ENCODE peak calls at places on chromosomes 6 and 20, in nine cellular contexts. One of them, this sample, is unnamed.

GRCh38 chr6:56536536-56536935 is 106.2 kb downstream of the DST start:
- DNase-seq in activated gamma-delta T cell treated with Interleukin-2 at 50 U/mL for 16 hours: no peak
- DNase-seq in stimulated activated CD4-positive, alpha-beta T cell treated with anti-CD3 and anti-CD28 coated beads, Interleukin-12 subunit alpha, Interleukin-12 subunit beta, amount 100 ng/mL, for 4 hours: no peak
- DNase-seq in NCI-H510A treated with DMSO at 0.1 percent for 48 hours: no peak
- DNase-seq in HTR-8/SVneo: no peak
- DNase-seq in left ventricle myocardium superior: no peak
- DNase-seq in upper lobe of right lung: no peak
- DNase-seq in stimulated activated CD8-positive, alpha-beta memory T cell treated with anti-CD3 and anti-CD28 coated beads, Interleukin-2, amount 100 ng/mL, for 48 hours: no peak
- DNase-seq in SHP77: no peak
- DNase-seq in this sample: peak; percentile 42

GRCh38 chr20:48025061-48025515 is 239.8 kb upstream of the SULF2 start:
- DNase-seq in stimulated activated CD4-positive, alpha-beta T cell treated with anti-CD3 and anti-CD28 coated beads, Interleukin-12 subunit alpha, Interleukin-12 subunit beta, amount 100 ng/mL, for 4 hours: no peak
- DNase-seq in SHP77: no peak
- DNase-seq in activated gamma-delta T cell treated with Interleukin-2 at 50 U/mL for 16 hours: no peak
- DNase-seq in NCI-H510A treated with DMSO at 0.1 percent for 48 hours: no peak
- DNase-seq in upper lobe of right lung: no peak
- DNase-seq in left ventricle myocardium superior: peak; percentile 45
- DNase-seq in HTR-8/SVneo: no peak
- DNase-seq in stimulated activated CD8-positive, alpha-beta memory T cell treated with anti-CD3 and anti-CD28 coated beads, Interleukin-2, amount 100 ng/mL, for 48 hours: no peak
- DNase-seq in this sample: peak; percentile 97

GRCh38 chr6:90483956-90484355 is 102.9 kb downstream of the MAP3K7 start:
- DNase-seq in left ventricle myocardium superior: no peak
- DNase-seq in HTR-8/SVneo: no peak
- DNase-seq in NCI-H510A treated with DMSO at 0.1 percent for 48 hours: no peak
- DNase-seq in stimulated activated CD8-positive, alpha-beta memory T cell treated with anti-CD3 and anti-CD28 coated beads, Interleukin-2, amount 100 ng/mL, for 48 hours: no peak
- DNase-seq in stimulated activated CD4-positive, alpha-beta T cell treated with anti-CD3 and anti-CD28 coated beads, Interleukin-12 subunit alpha, Interleukin-12 subunit beta, amount 100 ng/mL, for 4 hours: no peak
- DNase-seq in upper lobe of right lung: no peak
- DNase-seq in activated gamma-delta T cell treated with Interleukin-2 at 50 U/mL for 16 hours: no peak
- DNase-seq in SHP77: no peak
- DNase-seq in this sample: no peak

GRCh38 chr6:16374796-16375195 is 136.4 kb downstream of the GMPR start:
- DNase-seq in left ventricle myocardium superior: no peak
- DNase-seq in HTR-8/SVneo: no peak
- DNase-seq in upper lobe of right lung: peak; percentile 65
- DNase-seq in stimulated activated CD8-positive, alpha-beta memory T cell treated with anti-CD3 and anti-CD28 coated beads, Interleukin-2, amount 100 ng/mL, for 48 hours: no peak
- DNase-seq in stimulated activated CD4-positive, alpha-beta T cell treated with anti-CD3 and anti-CD28 coated beads, Interleukin-12 subunit alpha, Interleukin-12 subunit beta, amount 100 ng/mL, for 4 hours: no peak
- DNase-seq in activated gamma-delta T cell treated with Interleukin-2 at 50 U/mL for 16 hours: no peak
- DNase-seq in SHP77: no peak
- DNase-seq in NCI-H510A treated with DMSO at 0.1 percent for 48 hours: no peak
- DNase-seq in this sample: no peak

GRCh38 chr20:45912344-45912682 is 358 bp upstream of the PLTP start:
- DNase-seq in upper lobe of right lung: no peak
- DNase-seq in left ventricle myocardium superior: no peak
- DNase-seq in activated gamma-delta T cell treated with Interleukin-2 at 50 U/mL for 16 hours: no peak
- DNase-seq in NCI-H510A treated with DMSO at 0.1 percent for 48 hours: no peak
- DNase-seq in SHP77: no peak
- DNase-seq in stimulated activated CD8-positive, alpha-beta memory T cell treated with anti-CD3 and anti-CD28 coated beads, Interleukin-2, amount 100 ng/mL, for 48 hours: no peak
- DNase-seq in stimulated activated CD4-positive, alpha-beta T cell treated with anti-CD3 and anti-CD28 coated beads, Interleukin-12 subunit alpha, Interleukin-12 subunit beta, amount 100 ng/mL, for 4 hours: no peak
- DNase-seq in HTR-8/SVneo: no peak
- DNase-seq in this sample: no peak

GRCh38 chr6:108541843-108542795 is 18.6 kb upstream of the FOXO3 start:
- DNase-seq in stimulated activated CD8-positive, alpha-beta memory T cell treated with anti-CD3 and anti-CD28 coated beads, Interleukin-2, amount 100 ng/mL, for 48 hours: peak; percentile 24
- DNase-seq in SHP77: peak; percentile 73
- DNase-seq in stimulated activated CD4-positive, alpha-beta T cell treated with anti-CD3 and anti-CD28 coated beads, Interleukin-12 subunit alpha, Interleukin-12 subunit beta, amount 100 ng/mL, for 4 hours: peak; percentile 52
- DNase-seq in activated gamma-delta T cell treated with Interleukin-2 at 50 U/mL for 16 hours: peak; percentile 66
- DNase-seq in NCI-H510A treated with DMSO at 0.1 percent for 48 hours: peak; percentile 31
- DNase-seq in upper lobe of right lung: no peak
- DNase-seq in left ventricle myocardium superior: peak; percentile 69
- DNase-seq in HTR-8/SVneo: no peak
- DNase-seq in this sample: peak; percentile 85

GRCh38 chr20:45156728-45157127 is 18.0 kb upstream of the PI3 start:
- DNase-seq in stimulated activated CD4-positive, alpha-beta T cell treated with anti-CD3 and anti-CD28 coated beads, Interleukin-12 subunit alpha, Interleukin-12 subunit beta, amount 100 ng/mL, for 4 hours: no peak
- DNase-seq in left ventricle myocardium superior: no peak
- DNase-seq in upper lobe of right lung: no peak
- DNase-seq in NCI-H510A treated with DMSO at 0.1 percent for 48 hours: no peak
- DNase-seq in HTR-8/SVneo: no peak
- DNase-seq in activated gamma-delta T cell treated with Interleukin-2 at 50 U/mL for 16 hours: no peak
- DNase-seq in stimulated activated CD8-positive, alpha-beta memory T cell treated with anti-CD3 and anti-CD28 coated beads, Interleukin-2, amount 100 ng/mL, for 48 hours: no peak
- DNase-seq in SHP77: no peak
- DNase-seq in this sample: no peak

GRCh38 chr6:1381397-1382330 is 7.7 kb upstream of the FOXF2 start:
- DNase-seq in left ventricle myocardium superior: peak; percentile 74
- DNase-seq in SHP77: no peak
- DNase-seq in NCI-H510A treated with DMSO at 0.1 percent for 48 hours: no peak
- DNase-seq in HTR-8/SVneo: no peak
- DNase-seq in upper lobe of right lung: peak; percentile 82
- DNase-seq in stimulated activated CD8-positive, alpha-beta memory T cell treated with anti-CD3 and anti-CD28 coated beads, Interleukin-2, amount 100 ng/mL, for 48 hours: peak; percentile 45
- DNase-seq in stimulated activated CD4-positive, alpha-beta T cell treated with anti-CD3 and anti-CD28 coated beads, Interleukin-12 subunit alpha, Interleukin-12 subunit beta, amount 100 ng/mL, for 4 hours: peak; percentile 71
- DNase-seq in activated gamma-delta T cell treated with Interleukin-2 at 50 U/mL for 16 hours: peak; percentile 29
- DNase-seq in this sample: no peak

GRCh38 chr6:73830119-73830518 is 134.1 kb downstream of the CD109 start:
- DNase-seq in NCI-H510A treated with DMSO at 0.1 percent for 48 hours: no peak
- DNase-seq in SHP77: no peak
- DNase-seq in stimulated activated CD4-positive, alpha-beta T cell treated with anti-CD3 and anti-CD28 coated beads, Interleukin-12 subunit alpha, Interleukin-12 subunit beta, amount 100 ng/mL, for 4 hours: no peak
- DNase-seq in left ventricle myocardium superior: no peak
- DNase-seq in HTR-8/SVneo: no peak
- DNase-seq in stimulated activated CD8-positive, alpha-beta memory T cell treated with anti-CD3 and anti-CD28 coated beads, Interleukin-2, amount 100 ng/mL, for 48 hours: no peak
- DNase-seq in upper lobe of right lung: no peak
- DNase-seq in activated gamma-delta T cell treated with Interleukin-2 at 50 U/mL for 16 hours: no peak
- DNase-seq in this sample: no peak

GRCh38 chr6:10510592-10511367 is 10.4 kb upstream of the GCNT2 start:
- DNase-seq in upper lobe of right lung: peak; percentile 83
- DNase-seq in SHP77: peak; percentile 54
- DNase-seq in activated gamma-delta T cell treated with Interleukin-2 at 50 U/mL for 16 hours: peak; percentile 27
- DNase-seq in stimulated activated CD8-positive, alpha-beta memory T cell treated with anti-CD3 and anti-CD28 coated beads, Interleukin-2, amount 100 ng/mL, for 48 hours: no peak
- DNase-seq in stimulated activated CD4-positive, alpha-beta T cell treated with anti-CD3 and anti-CD28 coated beads, Interleukin-12 subunit alpha, Interleukin-12 subunit beta, amount 100 ng/mL, for 4 hours: peak; percentile 19
- DNase-seq in HTR-8/SVneo: peak; percentile 69
- DNase-seq in NCI-H510A treated with DMSO at 0.1 percent for 48 hours: peak; percentile 17
- DNase-seq in left ventricle myocardium superior: peak; percentile 72
- DNase-seq in this sample: peak; percentile 8

GRCh38 chr6:137738197-137738596 is 128.9 kb upstream of the TNFAIP3 start:
- DNase-seq in stimulated activated CD4-positive, alpha-beta T cell treated with anti-CD3 and anti-CD28 coated beads, Interleukin-12 subunit alpha, Interleukin-12 subunit beta, amount 100 ng/mL, for 4 hours: no peak
- DNase-seq in stimulated activated CD8-positive, alpha-beta memory T cell treated with anti-CD3 and anti-CD28 coated beads, Interleukin-2, amount 100 ng/mL, for 48 hours: no peak
- DNase-seq in activated gamma-delta T cell treated with Interleukin-2 at 50 U/mL for 16 hours: no peak
- DNase-seq in upper lobe of right lung: no peak
- DNase-seq in SHP77: no peak
- DNase-seq in NCI-H510A treated with DMSO at 0.1 percent for 48 hours: no peak
- DNase-seq in HTR-8/SVneo: peak; percentile 36
- DNase-seq in left ventricle myocardium superior: no peak
- DNase-seq in this sample: peak; percentile 91

GRCh38 chr6:4374231-4374630 is 238.9 kb upstream of the ECI2 start:
- DNase-seq in left ventricle myocardium superior: no peak
- DNase-seq in stimulated activated CD4-positive, alpha-beta T cell treated with anti-CD3 and anti-CD28 coated beads, Interleukin-12 subunit alpha, Interleukin-12 subunit beta, amount 100 ng/mL, for 4 hours: no peak
- DNase-seq in NCI-H510A treated with DMSO at 0.1 percent for 48 hours: no peak
- DNase-seq in SHP77: no peak
- DNase-seq in activated gamma-delta T cell treated with Interleukin-2 at 50 U/mL for 16 hours: no peak
- DNase-seq in HTR-8/SVneo: no peak
- DNase-seq in upper lobe of right lung: no peak
- DNase-seq in stimulated activated CD8-positive, alpha-beta memory T cell treated with anti-CD3 and anti-CD28 coated beads, Interleukin-2, amount 100 ng/mL, for 48 hours: no peak
- DNase-seq in this sample: no peak

GRCh38 chr20:38369387-38369786 is 23.1 kb downstream of the LBP start:
- DNase-seq in stimulated activated CD4-positive, alpha-beta T cell treated with anti-CD3 and anti-CD28 coated beads, Interleukin-12 subunit alpha, Interleukin-12 subunit beta, amount 100 ng/mL, for 4 hours: no peak
- DNase-seq in stimulated activated CD8-positive, alpha-beta memory T cell treated with anti-CD3 and anti-CD28 coated beads, Interleukin-2, amount 100 ng/mL, for 48 hours: no peak
- DNase-seq in HTR-8/SVneo: no peak
- DNase-seq in NCI-H510A treated with DMSO at 0.1 percent for 48 hours: peak; percentile 8
- DNase-seq in upper lobe of right lung: no peak
- DNase-seq in activated gamma-delta T cell treated with Interleukin-2 at 50 U/mL for 16 hours: no peak
- DNase-seq in SHP77: no peak
- DNase-seq in left ventricle myocardium superior: no peak
- DNase-seq in this sample: no peak

GRCh38 chr6:111691345-111692225 is 85.9 kb upstream of the TRAF3IP2 start:
- DNase-seq in stimulated activated CD4-positive, alpha-beta T cell treated with anti-CD3 and anti-CD28 coated beads, Interleukin-12 subunit alpha, Interleukin-12 subunit beta, amount 100 ng/mL, for 4 hours: no peak
- DNase-seq in NCI-H510A treated with DMSO at 0.1 percent for 48 hours: no peak
- DNase-seq in stimulated activated CD8-positive, alpha-beta memory T cell treated with anti-CD3 and anti-CD28 coated beads, Interleukin-2, amount 100 ng/mL, for 48 hours: no peak
- DNase-seq in HTR-8/SVneo: no peak
- DNase-seq in activated gamma-delta T cell treated with Interleukin-2 at 50 U/mL for 16 hours: no peak
- DNase-seq in SHP77: no peak
- DNase-seq in upper lobe of right lung: no peak
- DNase-seq in left ventricle myocardium superior: no peak
- DNase-seq in this sample: peak; percentile 24

GRCh38 chr6:46254331-46254730 is 83.6 kb upstream of the ENPP5 start:
- DNase-seq in HTR-8/SVneo: no peak
- DNase-seq in stimulated activated CD8-positive, alpha-beta memory T cell treated with anti-CD3 and anti-CD28 coated beads, Interleukin-2, amount 100 ng/mL, for 48 hours: no peak
- DNase-seq in NCI-H510A treated with DMSO at 0.1 percent for 48 hours: no peak
- DNase-seq in stimulated activated CD4-positive, alpha-beta T cell treated with anti-CD3 and anti-CD28 coated beads, Interleukin-12 subunit alpha, Interleukin-12 subunit beta, amount 100 ng/mL, for 4 hours: no peak
- DNase-seq in left ventricle myocardium superior: no peak
- DNase-seq in upper lobe of right lung: no peak
- DNase-seq in SHP77: no peak
- DNase-seq in activated gamma-delta T cell treated with Interleukin-2 at 50 U/mL for 16 hours: no peak
- DNase-seq in this sample: peak; percentile 58

GRCh38 chr6:42259841-42260395 is 42.3 kb upstream of the MRPS10 start:
- DNase-seq in NCI-H510A treated with DMSO at 0.1 percent for 48 hours: no peak
- DNase-seq in upper lobe of right lung: no peak
- DNase-seq in left ventricle myocardium superior: no peak
- DNase-seq in stimulated activated CD8-positive, alpha-beta memory T cell treated with anti-CD3 and anti-CD28 coated beads, Interleukin-2, amount 100 ng/mL, for 48 hours: no peak
- DNase-seq in activated gamma-delta T cell treated with Interleukin-2 at 50 U/mL for 16 hours: no peak
- DNase-seq in SHP77: no peak
- DNase-seq in stimulated activated CD4-positive, alpha-beta T cell treated with anti-CD3 and anti-CD28 coated beads, Interleukin-12 subunit alpha, Interleukin-12 subunit beta, amount 100 ng/mL, for 4 hours: no peak
- DNase-seq in HTR-8/SVneo: no peak
- DNase-seq in this sample: peak; percentile 72

GRCh38 chr6:75065524-75065923 is 140.3 kb downstream of the COL12A1 start:
- DNase-seq in NCI-H510A treated with DMSO at 0.1 percent for 48 hours: no peak
- DNase-seq in stimulated activated CD4-positive, alpha-beta T cell treated with anti-CD3 and anti-CD28 coated beads, Interleukin-12 subunit alpha, Interleukin-12 subunit beta, amount 100 ng/mL, for 4 hours: no peak
- DNase-seq in HTR-8/SVneo: no peak
- DNase-seq in stimulated activated CD8-positive, alpha-beta memory T cell treated with anti-CD3 and anti-CD28 coated beads, Interleukin-2, amount 100 ng/mL, for 48 hours: no peak
- DNase-seq in activated gamma-delta T cell treated with Interleukin-2 at 50 U/mL for 16 hours: no peak
- DNase-seq in SHP77: no peak
- DNase-seq in upper lobe of right lung: no peak
- DNase-seq in left ventricle myocardium superior: peak; percentile 35
- DNase-seq in this sample: peak; percentile 71

GRCh38 chr20:5642155-5642981 is 107.8 kb upstream of the SHLD1 start:
- DNase-seq in SHP77: no peak
- DNase-seq in activated gamma-delta T cell treated with Interleukin-2 at 50 U/mL for 16 hours: no peak
- DNase-seq in left ventricle myocardium superior: no peak
- DNase-seq in NCI-H510A treated with DMSO at 0.1 percent for 48 hours: no peak
- DNase-seq in HTR-8/SVneo: no peak
- DNase-seq in stimulated activated CD4-positive, alpha-beta T cell treated with anti-CD3 and anti-CD28 coated beads, Interleukin-12 subunit alpha, Interleukin-12 subunit beta, amount 100 ng/mL, for 4 hours: no peak
- DNase-seq in stimulated activated CD8-positive, alpha-beta memory T cell treated with anti-CD3 and anti-CD28 coated beads, Interleukin-2, amount 100 ng/mL, for 48 hours: no peak
- DNase-seq in upper lobe of right lung: no peak
- DNase-seq in this sample: peak; percentile 56

GRCh38 chr6:166266336-166266735 is 41.9 kb downstream of the PRR18 start:
- DNase-seq in SHP77: no peak
- DNase-seq in HTR-8/SVneo: no peak
- DNase-seq in NCI-H510A treated with DMSO at 0.1 percent for 48 hours: no peak
- DNase-seq in stimulated activated CD8-positive, alpha-beta memory T cell treated with anti-CD3 and anti-CD28 coated beads, Interleukin-2, amount 100 ng/mL, for 48 hours: no peak
- DNase-seq in activated gamma-delta T cell treated with Interleukin-2 at 50 U/mL for 16 hours: no peak
- DNase-seq in stimulated activated CD4-positive, alpha-beta T cell treated with anti-CD3 and anti-CD28 coated beads, Interleukin-12 subunit alpha, Interleukin-12 subunit beta, amount 100 ng/mL, for 4 hours: no peak
- DNase-seq in left ventricle myocardium superior: no peak
- DNase-seq in upper lobe of right lung: no peak
- DNase-seq in this sample: no peak

GRCh38 chr6:166757226-166758135 is 130.4 kb upstream of the RPS6KA2 start:
- DNase-seq in upper lobe of right lung: no peak
- DNase-seq in left ventricle myocardium superior: no peak
- DNase-seq in stimulated activated CD4-positive, alpha-beta T cell treated with anti-CD3 and anti-CD28 coated beads, Interleukin-12 subunit alpha, Interleukin-12 subunit beta, amount 100 ng/mL, for 4 hours: no peak
- DNase-seq in NCI-H510A treated with DMSO at 0.1 percent for 48 hours: peak; percentile 15
- DNase-seq in stimulated activated CD8-positive, alpha-beta memory T cell treated with anti-CD3 and anti-CD28 coated beads, Interleukin-2, amount 100 ng/mL, for 48 hours: no peak
- DNase-seq in activated gamma-delta T cell treated with Interleukin-2 at 50 U/mL for 16 hours: no peak
- DNase-seq in SHP77: no peak
- DNase-seq in HTR-8/SVneo: no peak
- DNase-seq in this sample: peak; percentile 54

GRCh38 chr6:107576852-107577251 is 86.9 kb downstream of the SOBP start:
- DNase-seq in left ventricle myocardium superior: no peak
- DNase-seq in stimulated activated CD4-positive, alpha-beta T cell treated with anti-CD3 and anti-CD28 coated beads, Interleukin-12 subunit alpha, Interleukin-12 subunit beta, amount 100 ng/mL, for 4 hours: no peak
- DNase-seq in stimulated activated CD8-positive, alpha-beta memory T cell treated with anti-CD3 and anti-CD28 coated beads, Interleukin-2, amount 100 ng/mL, for 48 hours: no peak
- DNase-seq in HTR-8/SVneo: peak; percentile 10
- DNase-seq in NCI-H510A treated with DMSO at 0.1 percent for 48 hours: no peak
- DNase-seq in SHP77: no peak
- DNase-seq in upper lobe of right lung: no peak
- DNase-seq in activated gamma-delta T cell treated with Interleukin-2 at 50 U/mL for 16 hours: no peak
- DNase-seq in this sample: peak; percentile 92

GRCh38 chr20:33893314-33893713 is 82.2 kb downstream of the CHMP4B start:
- DNase-seq in stimulated activated CD8-positive, alpha-beta memory T cell treated with anti-CD3 and anti-CD28 coated beads, Interleukin-2, amount 100 ng/mL, for 48 hours: no peak
- DNase-seq in NCI-H510A treated with DMSO at 0.1 percent for 48 hours: no peak
- DNase-seq in upper lobe of right lung: no peak
- DNase-seq in activated gamma-delta T cell treated with Interleukin-2 at 50 U/mL for 16 hours: no peak
- DNase-seq in stimulated activated CD4-positive, alpha-beta T cell treated with anti-CD3 and anti-CD28 coated beads, Interleukin-12 subunit alpha, Interleukin-12 subunit beta, amount 100 ng/mL, for 4 hours: no peak
- DNase-seq in SHP77: no peak
- DNase-seq in HTR-8/SVneo: no peak
- DNase-seq in left ventricle myocardium superior: no peak
- DNase-seq in this sample: peak; percentile 30

GRCh38 chr6:111870751-111871064 is 2.5 kb downstream of the FYN start:
- DNase-seq in NCI-H510A treated with DMSO at 0.1 percent for 48 hours: no peak
- DNase-seq in activated gamma-delta T cell treated with Interleukin-2 at 50 U/mL for 16 hours: no peak
- DNase-seq in HTR-8/SVneo: no peak
- DNase-seq in SHP77: no peak
- DNase-seq in stimulated activated CD4-positive, alpha-beta T cell treated with anti-CD3 and anti-CD28 coated beads, Interleukin-12 subunit alpha, Interleukin-12 subunit beta, amount 100 ng/mL, for 4 hours: no peak
- DNase-seq in stimulated activated CD8-positive, alpha-beta memory T cell treated with anti-CD3 and anti-CD28 coated beads, Interleukin-2, amount 100 ng/mL, for 48 hours: no peak
- DNase-seq in left ventricle myocardium superior: no peak
- DNase-seq in upper lobe of right lung: no peak
- DNase-seq in this sample: no peak

GRCh38 chr6:155201461-155202226 is 62.2 kb upstream of the CLDN20 start:
- DNase-seq in stimulated activated CD8-positive, alpha-beta memory T cell treated with anti-CD3 and anti-CD28 coated beads, Interleukin-2, amount 100 ng/mL, for 48 hours: no peak
- DNase-seq in SHP77: no peak
- DNase-seq in upper lobe of right lung: no peak
- DNase-seq in stimulated activated CD4-positive, alpha-beta T cell treated with anti-CD3 and anti-CD28 coated beads, Interleukin-12 subunit alpha, Interleukin-12 subunit beta, amount 100 ng/mL, for 4 hours: no peak
- DNase-seq in activated gamma-delta T cell treated with Interleukin-2 at 50 U/mL for 16 hours: no peak
- DNase-seq in NCI-H510A treated with DMSO at 0.1 percent for 48 hours: no peak
- DNase-seq in left ventricle myocardium superior: no peak
- DNase-seq in HTR-8/SVneo: peak; percentile 69
- DNase-seq in this sample: peak; percentile 65

GRCh38 chr20:56631318-56631989 is 2.3 kb downstream of the TFAP2C start:
- DNase-seq in stimulated activated CD4-positive, alpha-beta T cell treated with anti-CD3 and anti-CD28 coated beads, Interleukin-12 subunit alpha, Interleukin-12 subunit beta, amount 100 ng/mL, for 4 hours: no peak
- DNase-seq in SHP77: no peak
- DNase-seq in NCI-H510A treated with DMSO at 0.1 percent for 48 hours: no peak
- DNase-seq in upper lobe of right lung: no peak
- DNase-seq in HTR-8/SVneo: no peak
- DNase-seq in stimulated activated CD8-positive, alpha-beta memory T cell treated with anti-CD3 and anti-CD28 coated beads, Interleukin-2, amount 100 ng/mL, for 48 hours: no peak
- DNase-seq in activated gamma-delta T cell treated with Interleukin-2 at 50 U/mL for 16 hours: no peak
- DNase-seq in left ventricle myocardium superior: no peak
- DNase-seq in this sample: no peak

GRCh38 chr6:149860834-149861602 is 3.1 kb downstream of the LRP11 start:
- DNase-seq in stimulated activated CD8-positive, alpha-beta memory T cell treated with anti-CD3 and anti-CD28 coated beads, Interleukin-2, amount 100 ng/mL, for 48 hours: no peak
- DNase-seq in SHP77: no peak
- DNase-seq in HTR-8/SVneo: no peak
- DNase-seq in activated gamma-delta T cell treated with Interleukin-2 at 50 U/mL for 16 hours: no peak
- DNase-seq in stimulated activated CD4-positive, alpha-beta T cell treated with anti-CD3 and anti-CD28 coated beads, Interleukin-12 subunit alpha, Interleukin-12 subunit beta, amount 100 ng/mL, for 4 hours: no peak
- DNase-seq in upper lobe of right lung: peak; percentile 68
- DNase-seq in left ventricle myocardium superior: no peak
- DNase-seq in NCI-H510A treated with DMSO at 0.1 percent for 48 hours: peak; percentile 18
- DNase-seq in this sample: peak; percentile 47

This sample was measured in fibroblast of mammary gland.